ENCODE peak calls at places on chromosome 14, in six cellular contexts. F, M, Q, S, B and N are unnamed samples.

GRCh38 chr14:39102265-39102968 is 618 bp downstream of the SEC23A start:
- DNase-seq in F (peak), M (no peak), Q (peak), S (no peak), B (no peak), N (no peak)

GRCh38 chr14:49688701-49689030 is 652 bp upstream of the POLE2 start:
- DNase-seq in F (no peak), M (no peak), Q (no peak), S (no peak), B (no peak), N (no peak)

GRCh38 chr14:35789651-35790050 is 19.4 kb downstream of the RALGAPA1 start:
- DNase-seq in F (peak), M (no peak), Q (peak), S (no peak), B (no peak), N (no peak)

GRCh38 chr14:54652890-54653201 is 85.9 kb downstream of the SAMD4A start:
- DNase-seq in F (no peak), M (no peak), Q (no peak), S (no peak), B (no peak), N (no peak)

GRCh38 chr14:31580234-31580633 is 19.0 kb downstream of the NUBPL start:
- DNase-seq in F (no peak), M (no peak), Q (no peak), S (no peak), B (no peak), N (no peak)

GRCh38 chr14:90003526-90004312 is 48.0 kb downstream of the TDP1 start:
- DNase-seq in F (no peak), M (no peak), Q (no peak), S (no peak), B (no peak), N (no peak)

GRCh38 chr14:90161129-90161528 is 95.2 kb upstream of the PSMC1 start:
- DNase-seq in F (no peak), M (no peak), Q (no peak), S (no peak), B (no peak), N (no peak)

GRCh38 chr14:30160608-30161007 is 233.0 kb upstream of the PRKD1 start:
- DNase-seq in F (no peak), M (no peak), Q (no peak), S (no peak), B (no peak), N (peak)

GRCh38 chr14:55328317-55328716 is 57.1 kb downstream of the FBXO34 start:
- DNase-seq in F (peak), M (no peak), Q (no peak), S (no peak), B (no peak), N (no peak)

GRCh38 chr14:105065280-105066228 is at the start of gene GPR132:
- DNase-seq in F (no peak), M (peak), Q (no peak), S (peak), B (peak), N (no peak)

GRCh38 chr14:76666746-76667145 is 94.5 kb upstream of the VASH1 start:
- DNase-seq in F (no peak), M (peak), Q (no peak), S (no peak), B (no peak), N (peak)

GRCh38 chr14:29442720-29443119 is 484.9 kb downstream of the PRKD1 start:
- DNase-seq in F (peak), M (no peak), Q (peak), S (no peak), B (no peak), N (no peak)

GRCh38 chr14:99158646-99159165 is 113.3 kb downstream of the BCL11B start:
- DNase-seq in F (no peak), M (peak), Q (no peak), S (no peak), B (no peak), N (no peak)

GRCh38 chr14:37985826-37986470 is 221.8 kb upstream of the SSTR1 start:
- DNase-seq in F (peak), M (no peak), Q (peak), S (peak), B (peak), N (peak)

GRCh38 chr14:101721951-101722661 is 39.4 kb upstream of the PPP2R5C start:
- DNase-seq in F (no peak), M (no peak), Q (no peak), S (no peak), B (peak), N (no peak)

GRCh38 chr14:76964695-76965094 is 63.8 kb downstream of the IRF2BPL start:
- DNase-seq in F (no peak), M (no peak), Q (no peak), S (no peak), B (no peak), N (no peak)

GRCh38 chr14:102868956-102869531 is 53.4 kb upstream of the AMN start:
- DNase-seq in F (no peak), M (no peak), Q (no peak), S (no peak), B (no peak), N (no peak)

GRCh38 chr14:22026527-22026926 is 352.9 kb upstream of the OR4E1 start:
- DNase-seq in F (no peak), M (no peak), Q (no peak), S (no peak), B (peak), N (no peak)

GRCh38 chr14:54685286-54685845 is 118.4 kb downstream of the SAMD4A start:
- DNase-seq in F (no peak), M (no peak), Q (no peak), S (no peak), B (no peak), N (no peak)

GRCh38 chr14:104757238-104757585 is 4.3 kb downstream of the SIVA1 start:
- DNase-seq in F (no peak), M (no peak), Q (no peak), S (no peak), B (no peak), N (no peak)

GRCh38 chr14:66405158-66405557 is 81.0 kb upstream of the CCDC196 start:
- DNase-seq in F (peak), M (no peak), Q (no peak), S (no peak), B (peak), N (no peak)

GRCh38 chr14:36289954-36290353 is 30.5 kb downstream of the MBIP start:
- DNase-seq in F (no peak), M (no peak), Q (no peak), S (no peak), B (no peak), N (no peak)

GRCh38 chr14:104394606-104394910 is 185.0 kb upstream of the C14orf180 start:
- DNase-seq in F (no peak), M (peak), Q (no peak), S (no peak), B (no peak), N (no peak)